ENCODE peak calls at places on chromosomes 7 and 10, in eight cellular contexts. C is progenitor cell of endocrine pancreas; R is GM10248; F is kidney; B is CD4-positive, alpha-beta T cell; G is K562; O is body of pancreas; X is AG04450. K is an unnamed sample.

GRCh38 chr7:23863209-23863798 is 153.3 kb downstream of the STK31 start:
- DNase-seq in C (no peak), R (no peak), F (no peak), B (no peak), G (peak; percentile 33), O (no peak), X (peak; percentile 32), K (no peak)

GRCh38 chr10:116427671-116428070 is at the start of gene PNLIPRP3:
- DNase-seq in C (no peak), R (no peak), F (no peak), B (no peak), G (no peak), O (no peak), X (no peak), K (no peak)

GRCh38 chr7:30163231-30163894 is 28.6 kb downstream of the MTURN start:
- DNase-seq in C (no peak), R (peak; percentile 35), F (no peak), B (no peak), G (peak; percentile 67), O (no peak), X (no peak), K (no peak)

GRCh38 chr10:102850025-102850518 is 4.0 kb upstream of the BORCS7 start:
- DNase-seq in C (no peak), R (no peak), F (no peak), B (no peak), G (no peak), O (no peak), X (no peak), K (no peak)

GRCh38 chr10:11448190-11448544 is 163.3 kb downstream of the USP6NL start:
- DNase-seq in C (no peak), R (peak; percentile 40), F (no peak), B (no peak), G (no peak), O (no peak), X (no peak), K (no peak)

GRCh38 chr10:75201793-75202307 is 8.7 kb upstream of the VDAC2 start:
- DNase-seq in C (no peak), R (no peak), F (no peak), B (no peak), G (no peak), O (no peak), X (no peak), K (no peak)

GRCh38 chr7:151539055-151539714 is 19.5 kb upstream of the RHEB start:
- DNase-seq in C (no peak), R (no peak), F (no peak), B (no peak), G (no peak), O (no peak), X (no peak), K (no peak)

GRCh38 chr10:71241114-71241898 is 28.9 kb downstream of the UNC5B start:
- DNase-seq in C (no peak), R (no peak), F (peak; percentile 53), B (no peak), G (no peak), O (no peak), X (no peak), K (no peak)

GRCh38 chr10:29634764-29635625 is at the start of gene SVIL:
- DNase-seq in C (no peak), R (no peak), F (peak; percentile 70), B (no peak), G (no peak), O (peak; percentile 18), X (no peak), K (no peak)

GRCh38 chr7:67631496-67631895 is 634.9 kb downstream of the TYW1 start:
- DNase-seq in C (no peak), R (no peak), F (no peak), B (no peak), G (no peak), O (no peak), X (no peak), K (no peak)

GRCh38 chr10:107054469-107055156 is 109.9 kb downstream of the SORCS1 start:
- DNase-seq in C (no peak), R (no peak), F (no peak), B (no peak), G (no peak), O (peak; percentile 13), X (no peak), K (no peak)

GRCh38 chr10:70528726-70529362 is 50.3 kb downstream of the PALD1 start:
- DNase-seq in C (no peak), R (no peak), F (no peak), B (no peak), G (peak; percentile 79), O (no peak), X (no peak), K (no peak)

GRCh38 chr7:15461576-15461975 is 100.2 kb downstream of the AGMO start:
- DNase-seq in C (no peak), R (no peak), F (no peak), B (no peak), G (no peak), O (no peak), X (peak; percentile 77), K (no peak)

GRCh38 chr7:80247144-80247543 is 112.5 kb downstream of the GNAI1 start:
- DNase-seq in C (no peak), R (no peak), F (peak; percentile 34), B (no peak), G (no peak), O (no peak), X (no peak), K (no peak)

GRCh38 chr7:2472744-2473143 is 3.5 kb downstream of the GRIFIN start:
- DNase-seq in C (no peak), R (no peak), F (no peak), B (no peak), G (no peak), O (no peak), X (no peak), K (no peak)

GRCh38 chr7:47946581-47947354 is 1.5 kb downstream of the PKD1L1 start:
- DNase-seq in C (no peak), R (no peak), F (no peak), B (no peak), G (no peak), O (no peak), X (no peak), K (no peak)

GRCh38 chr10:14971867-14972448 is 12.8 kb downstream of the MEIG1 start:
- DNase-seq in C (no peak), R (no peak), F (no peak), B (peak; percentile 44), G (peak; percentile 53), O (peak; percentile 21), X (no peak), K (no peak)

GRCh38 chr10:69406302-69406811 is 10.4 kb downstream of the TACR2 start:
- DNase-seq in C (no peak), R (no peak), F (peak; percentile 90), B (no peak), G (no peak), O (peak; percentile 27), X (no peak), K (no peak)

GRCh38 chr10:109866168-109866994 is 56.9 kb downstream of the XPNPEP1 start:
- DNase-seq in C (no peak), R (no peak), F (no peak), B (no peak), G (peak; percentile 30), O (peak; percentile 20), X (no peak), K (no peak)
- TF ChIP-seq CTCF in C (peak; percentile 53), R (peak; percentile 21), F (peak; percentile 23), B (no peak), G (peak; percentile 23), O (no peak), X (peak; percentile 43), K (peak; percentile 14)

DNA sequence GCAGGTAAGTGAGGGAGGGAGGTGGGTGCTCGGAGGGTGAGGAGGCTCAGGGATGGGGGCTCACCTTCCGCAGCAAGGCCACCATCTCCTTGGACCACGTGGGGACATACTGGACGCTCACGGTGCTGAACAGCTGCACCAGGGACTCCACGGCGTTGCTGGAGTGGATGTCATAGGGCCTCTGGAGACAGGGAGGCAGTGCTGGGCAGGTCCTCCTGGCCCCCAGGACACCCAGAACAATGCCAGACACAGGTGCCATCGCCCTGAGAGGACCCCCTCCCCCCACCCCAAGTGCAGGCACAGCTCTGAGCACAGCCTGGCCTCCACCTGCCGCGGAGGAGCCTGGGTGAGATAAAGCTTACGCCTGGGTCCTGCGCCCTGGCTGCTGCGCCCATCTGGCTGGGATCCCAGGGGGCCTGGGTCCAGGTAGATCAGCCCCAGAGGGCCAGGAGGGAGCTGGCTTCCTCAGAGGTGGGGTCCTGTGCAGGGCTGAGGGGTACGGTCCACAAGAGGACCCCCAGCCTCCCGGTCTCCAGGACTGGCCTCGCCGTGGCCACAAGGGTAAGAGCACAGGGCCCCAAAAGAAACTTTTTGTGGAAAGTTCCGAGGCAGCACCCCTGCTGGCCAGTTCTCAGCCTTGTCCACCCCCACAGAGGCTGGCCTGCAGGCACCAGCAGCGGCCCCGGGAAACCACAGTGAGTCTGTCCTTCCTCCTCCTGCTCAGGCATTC is 37.8 kb downstream of the DPYSL4 start:
- DNase-seq in C (no peak), R (no peak), F (peak; percentile 73), B (no peak), G (peak; percentile 11), O (no peak), X (no peak), K (no peak)
- TF ChIP-seq CTCF in C (no peak), R (no peak), F (no peak), B (no peak), G (no peak), O (no peak), X (no peak), K (no peak)

GRCh38 chr7:13476881-13477444 is 512.5 kb downstream of the ETV1 start:
- DNase-seq in C (no peak), R (no peak), F (no peak), B (no peak), G (no peak), O (no peak), X (no peak), K (no peak)
- TF ChIP-seq CTCF in C (no peak), R (no peak), F (no peak), B (no peak), G (no peak), O (no peak), X (peak; percentile 18), K (no peak)

GRCh38 chr10:43160919-43161251 is 22.6 kb downstream of the CSGALNACT2 start:
- DNase-seq in C (no peak), R (no peak), F (no peak), B (no peak), G (no peak), O (no peak), X (no peak), K (no peak)
- TF ChIP-seq CTCF in C (no peak), R (no peak), F (no peak), B (no peak), G (no peak), O (no peak), X (no peak), K (no peak)

GRCh38 chr10:77887631-77888355 is 38.8 kb downstream of the DLG5 start:
- DNase-seq in C (no peak), R (no peak), F (peak; percentile 66), B (no peak), G (no peak), O (no peak), X (no peak), K (no peak)
- TF ChIP-seq CTCF in C (no peak), R (no peak), F (no peak), B (no peak), G (no peak), O (no peak), X (no peak), K (no peak)

GRCh38 chr10:24722676-24723385 is 856 bp downstream of the ARHGAP21 start:
- DNase-seq in C (peak; percentile 40), R (peak; percentile 73), F (peak; percentile 85), B (peak; percentile 45), G (peak; percentile 64), O (peak; percentile 57), X (no peak), K (no peak)
- TF ChIP-seq CTCF in C (peak; percentile 17), R (no peak), F (no peak), B (no peak), G (no peak), O (no peak), X (peak; percentile 1), K (no peak)